ENCODE peak calls at places on chromosome 21, in six cellular contexts. Y, O, G, F, E and M are unnamed samples.

GRCh38 chr21:41956926-41957729 is 3.3 kb upstream of the C2CD2 start:
- DNase-seq in F (peak), E (no peak), Y (peak), G (no peak), O (no peak), M (no peak)

GRCh38 chr21:32391755-32392154 is 1.1 kb downstream of the URB1 start:
- DNase-seq in Y (no peak), F (no peak), O (no peak), G (no peak), E (no peak), M (no peak)

GRCh38 chr21:40634141-40634540 is 212.8 kb downstream of the DSCAM start:
- DNase-seq in F (no peak), Y (no peak), E (no peak), G (no peak), O (no peak), M (no peak)

GRCh38 chr21:34184232-34184631 is 110.9 kb downstream of the MRPS6 start:
- DNase-seq in G (no peak), F (no peak), O (no peak), Y (no peak), E (no peak), M (no peak)

GRCh38 chr21:23083242-23083641 is 2085.0 kb downstream of the NCAM2 start:
- DNase-seq in G (no peak), E (no peak), F (no peak), O (no peak), Y (no peak), M (no peak)

GRCh38 chr21:29689753-29690152 is 250.0 kb downstream of the GRIK1 start:
- DNase-seq in F (no peak), E (no peak), Y (no peak), O (no peak), G (no peak), M (no peak)

GRCh38 chr21:24852610-24853195 is 754.6 kb downstream of the MRPL39 start:
- DNase-seq in E (no peak), Y (no peak), O (no peak), F (peak), G (no peak), M (no peak)

GRCh38 chr21:38777015-38777414 is 28.7 kb upstream of the ETS2 start:
- DNase-seq in O (no peak), E (no peak), G (no peak), Y (no peak), F (no peak), M (no peak)

GRCh38 chr21:33258475-33258874 is 7.7 kb upstream of the IL10RB start:
- DNase-seq in Y (no peak), E (no peak), F (peak), G (no peak), O (no peak), M (no peak)

GRCh38 chr21:35563885-35564451 is 496.4 kb downstream of the SETD4 start:
- DNase-seq in E (no peak), O (peak), Y (peak), F (no peak), G (peak), M (no peak)

GRCh38 chr21:22174746-22175145 is 1176.5 kb downstream of the NCAM2 start:
- DNase-seq in O (no peak), G (no peak), Y (no peak), E (no peak), F (peak), M (no peak)

GRCh38 chr21:42125571-42126544 is 54.7 kb downstream of the UMODL1 start:
- DNase-seq in O (no peak), Y (peak), F (peak), E (no peak), G (no peak), M (no peak)

GRCh38 chr21:29805110-29805509 is 134.7 kb downstream of the GRIK1 start:
- DNase-seq in G (no peak), F (no peak), O (no peak), E (no peak), Y (no peak), M (no peak)

GRCh38 chr21:41472769-41473548 is 35.0 kb downstream of the TMPRSS2 start:
- DNase-seq in F (no peak), G (no peak), Y (no peak), O (no peak), E (no peak), M (no peak)

GRCh38 chr21:44867464-44867863 is 6.0 kb downstream of the PTTG1IP start:
- DNase-seq in O (peak), G (no peak), Y (no peak), F (no peak), E (no peak), M (no peak)
- H3K27ac ChIP-seq in O (peak), G (peak), Y (no peak), F (no peak), E (no peak), M (peak)

GRCh38 chr21:17524635-17525034 is 11.8 kb downstream of the CXADR start:
- DNase-seq in Y (no peak), G (no peak), F (no peak), E (no peak), O (no peak), M (no peak)

GRCh38 chr21:17527711-17528110 is 14.9 kb downstream of the CXADR start:
- DNase-seq in Y (no peak), E (no peak), G (no peak), O (no peak), F (no peak), M (no peak)

GRCh38 chr21:17529648-17530047 is 16.8 kb downstream of the CXADR start:
- DNase-seq in O (no peak), F (no peak), G (no peak), E (no peak), Y (no peak), M (no peak)

GRCh38 chr21:17526771-17527170 is 13.9 kb downstream of the CXADR start:
- DNase-seq in Y (no peak), F (no peak), O (no peak), G (no peak), E (no peak), M (no peak)

GRCh38 chr21:17527240-17527639 is 14.4 kb downstream of the CXADR start:
- DNase-seq in G (no peak), E (no peak), F (peak), O (no peak), Y (peak), M (no peak)
- H3K27ac ChIP-seq in G (no peak), E (no peak), F (no peak), O (no peak), Y (peak), M (no peak)

DNA sequence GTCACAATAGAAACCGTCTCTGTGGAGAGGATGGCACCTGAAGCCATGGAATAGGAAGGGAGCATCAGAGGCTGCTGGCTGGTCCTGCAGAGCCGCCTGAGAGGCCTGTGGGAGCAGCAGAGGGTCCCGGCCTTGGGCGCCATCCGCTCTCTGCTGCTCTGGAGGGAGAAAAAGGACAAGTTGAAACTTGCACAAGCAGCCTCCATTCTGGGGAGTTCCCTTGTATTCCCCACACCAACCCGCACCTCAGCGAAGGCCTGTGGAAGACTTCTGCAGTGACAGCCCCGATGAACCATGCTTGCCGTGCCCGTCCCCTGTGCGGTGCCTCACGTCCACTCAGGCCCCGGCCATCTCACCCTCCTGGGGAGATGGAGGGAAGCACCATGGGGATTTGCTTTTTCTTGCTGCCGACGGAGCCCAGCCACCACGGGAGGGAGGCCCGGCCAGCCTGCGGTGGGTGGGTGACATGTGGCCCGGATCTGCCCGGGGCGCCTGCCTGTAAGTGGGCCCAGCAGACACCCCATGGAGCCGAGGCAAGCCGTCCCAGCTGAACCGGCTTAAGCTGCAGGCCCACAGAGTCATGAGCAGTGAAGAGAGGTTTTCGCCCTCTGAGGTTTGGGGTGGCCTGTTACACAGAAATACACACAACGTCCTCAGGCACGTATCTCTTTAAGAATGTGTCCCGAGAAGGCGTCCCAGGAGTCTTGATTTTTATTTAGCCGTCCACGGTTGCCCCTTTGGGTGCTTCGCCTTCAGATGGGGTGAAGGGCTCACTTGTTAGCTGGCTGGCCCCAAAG is 2.0 kb upstream of the ADARB1 start:
- DNase-seq in E (no peak), Y (no peak), O (no peak), G (no peak), F (no peak), M (no peak)
- H3K27ac ChIP-seq in E (no peak), Y (no peak), O (no peak), G (no peak), F (no peak), M (no peak)

GRCh38 chr21:17461582-17461981 is 51.3 kb upstream of the CXADR start:
- DNase-seq in G (no peak), Y (peak), F (peak), E (no peak), O (no peak), M (no peak)
- H3K27ac ChIP-seq in G (no peak), Y (no peak), F (peak), E (no peak), O (peak), M (no peak)

GRCh38 chr21:36717901-36718465 is 19.1 kb downstream of the SIM2 start:
- DNase-seq in O (no peak), G (no peak), E (no peak), Y (no peak), F (no peak), M (no peak)
- H3K27ac ChIP-seq in O (no peak), G (no peak), E (no peak), Y (no peak), F (no peak), M (no peak)